ENCODE peak calls at places on chromosomes 4 and X, in eight cellular contexts. Z is NCI-H345, J is T-helper 9 cell, Y is B cell, D is NCI-H82, X is NCI-H774, S is ELR, Q is NCI-H1092 treated with DMSO at 0.1 percent for 48 hours. W is an unnamed sample.

GRCh38 chr4:1964443-1964842 is 44.3 kb downstream of the NELFA start:
- DNase-seq in S (no peak), D (no peak), Y (no peak), X (no peak), Z (no peak), Q (no peak), J (no peak), W (no peak)

GRCh38 chr4:70915048-70915815 is 13.1 kb downstream of the MOB1B start:
- DNase-seq in Y (no peak), J (no peak), S (peak), Z (no peak), X (no peak), Q (no peak), D (no peak), W (no peak)

GRCh38 chr4:17265653-17266052 is 246.2 kb downstream of the QDPR start:
- DNase-seq in X (no peak), Z (no peak), J (no peak), Q (no peak), Y (no peak), D (no peak), S (no peak), W (no peak)

GRCh38 chr4:13309751-13310150 is 174.4 kb downstream of the RAB28 start:
- DNase-seq in Z (no peak), X (no peak), S (peak), Y (no peak), D (no peak), J (no peak), Q (no peak), W (no peak)

GRCh38 chrX:45035071-45035470 is 162.1 kb downstream of the KDM6A start:
- DNase-seq in S (no peak), Y (no peak), Q (no peak), Z (no peak), J (no peak), X (no peak), D (no peak), W (no peak)

GRCh38 chr4:109472343-109472761 is 38.7 kb downstream of the SEC24B start:
- DNase-seq in S (peak), J (no peak), Y (no peak), D (no peak), Q (no peak), X (no peak), Z (no peak), W (no peak)

GRCh38 chrX:81201692-81202412 is at the start of the genes HMGN5 and SH3BGRL:
- DNase-seq in Z (no peak), D (peak), S (peak), X (peak), J (peak), Q (peak), Y (peak), W (no peak)

GRCh38 chr4:173477016-173477415 is 53.0 kb downstream of the HAND2 start:
- DNase-seq in D (no peak), Z (no peak), S (no peak), X (no peak), Q (no peak), J (no peak), Y (no peak), W (no peak)

GRCh38 chr4:71683309-71683708 is 100.6 kb downstream of the GC start:
- DNase-seq in J (no peak), X (no peak), Y (no peak), S (no peak), Z (no peak), D (no peak), Q (no peak), W (no peak)

GRCh38 chr4:10701702-10702460 is 17.3 kb upstream of the CLNK start:
- DNase-seq in Q (no peak), Z (no peak), D (no peak), S (peak), Y (no peak), X (no peak), J (no peak), W (no peak)

GRCh38 chr4:61500883-61501282 is 300.8 kb downstream of the ADGRL3 start:
- DNase-seq in Z (no peak), D (peak), J (no peak), Q (no peak), Y (no peak), S (peak), X (no peak), W (no peak)

GRCh38 chr4:147822128-147822527 is 90.2 kb downstream of the ARHGAP10 start:
- DNase-seq in J (no peak), Y (no peak), Z (peak), X (no peak), Q (no peak), S (no peak), D (no peak), W (no peak)

GRCh38 chr4:171433674-171434073 is 379.5 kb upstream of the GALNTL6 start:
- DNase-seq in X (no peak), J (no peak), S (no peak), Z (no peak), Q (no peak), Y (no peak), D (no peak), W (no peak)

GRCh38 chrX:54248309-54248708 is 65.3 kb upstream of the FAM120C start:
- DNase-seq in Z (peak), D (peak), J (no peak), X (no peak), Y (no peak), S (peak), Q (peak), W (no peak)

GRCh38 chr4:108988514-108989195 is 225.8 kb upstream of the ETNPPL start:
- DNase-seq in J (no peak), Z (no peak), Y (no peak), Q (no peak), S (no peak), X (no peak), D (no peak), W (no peak)

GRCh38 chr4:54228563-54229501 is at the start of gene PDGFRA:
- DNase-seq in Z (no peak), X (no peak), Q (no peak), D (peak), J (no peak), S (no peak), Y (no peak), W (no peak)

GRCh38 chr4:143336828-143337599 is at the start of gene GAB1:
- DNase-seq in Z (peak), S (peak), X (peak), Q (peak), D (peak), J (no peak), Y (no peak), W (no peak)

GRCh38 chrX:110786486-110786885 is 9.1 kb downstream of the CHRDL1 start:
- DNase-seq in D (no peak), Y (no peak), X (no peak), Q (no peak), Z (no peak), J (no peak), S (peak), W (no peak)

GRCh38 chr4:106809083-106809482 is 227.0 kb downstream of the DKK2 start:
- DNase-seq in Z (no peak), Y (no peak), D (peak), X (no peak), Q (no peak), J (no peak), S (peak), W (no peak)

GRCh38 chr4:76365636-76366035 is 55.3 kb downstream of the CCDC158 start:
- DNase-seq in J (no peak), X (no peak), Q (no peak), Y (no peak), D (no peak), Z (no peak), S (peak), W (no peak)

GRCh38 chr4:121514443-121514842 is 133.6 kb upstream of the QRFPR start:
- DNase-seq in Z (no peak), S (no peak), J (no peak), X (no peak), D (no peak), Q (no peak), Y (no peak), W (no peak)

GRCh38 chr4:79134767-79135166 is 191.1 kb downstream of the NAA11 start:
- DNase-seq in S (no peak), D (no peak), J (no peak), Z (no peak), Q (no peak), X (no peak), Y (no peak), W (no peak)

GRCh38 chr4:180898305-180898704 is 1344.9 kb upstream of the TENM3 start:
- DNase-seq in Z (no peak), Y (no peak), S (no peak), D (no peak), J (no peak), X (no peak), Q (no peak), W (no peak)

GRCh38 chr4:185031611-185032010 is 13.3 kb downstream of the HELT start:
- DNase-seq in X (no peak), Z (no peak), Y (no peak), S (no peak), J (no peak), Q (no peak), D (no peak), W (no peak)

GRCh38 chrX:133819546-133819945 is 165.8 kb downstream of the GPC3 start:
- DNase-seq in D (no peak), Y (no peak), J (no peak), Z (no peak), Q (no peak), S (no peak), X (no peak), W (no peak)

GRCh38 chrX:2767631-2768455 is 16.0 kb downstream of the XG start:
- DNase-seq in J (no peak), Y (no peak), D (peak), X (no peak), Q (no peak), S (peak), Z (no peak), W (no peak)

GRCh38 chr4:159487284-159487747 is 384.4 kb downstream of the RAPGEF2 start:
- DNase-seq in X (peak), S (peak), J (no peak), Q (peak), D (peak), Y (no peak), Z (peak), W (no peak)

GRCh38 chrX:23883737-23884354 is 23.9 kb downstream of the APOO start:
- DNase-seq in S (peak), Y (no peak), Z (no peak), J (no peak), D (no peak), X (no peak), Q (no peak), W (no peak)

GRCh38 chrX:2495595-2495994 is 5.2 kb downstream of the DHRSX start:
- DNase-seq in Z (no peak), Y (no peak), Q (no peak), X (no peak), J (no peak), D (no peak), S (no peak), W (no peak)